ENCODE peak calls at places on chromosomes 2 and 18, in four cellular contexts. One of them, this sample, is unnamed.

GRCh38 chr2:82215212-82215611 is 1910.7 kb upstream of the LRRTM1 start:
- DNase-seq in MM.1S: no peak
- DNase-seq in hepatocyte: no peak
- DNase-seq in fibroblast of lung: no peak
- DNase-seq in this sample: no peak

GRCh38 chr2:71223767-71224333 is 3.1 kb downstream of the PAIP2B start:
- DNase-seq in hepatocyte: peak; percentile 71
- DNase-seq in fibroblast of lung: peak; percentile 36
- DNase-seq in MM.1S: peak; percentile 78
- DNase-seq in this sample: peak; percentile 71

GRCh38 chr2:204645018-204645775 is 99.9 kb downstream of the PARD3B start:
- DNase-seq in fibroblast of lung: peak; percentile 59
- DNase-seq in MM.1S: no peak
- DNase-seq in hepatocyte: no peak
- DNase-seq in this sample: no peak

GRCh38 chr2:217832115-217832514 is 170.7 kb downstream of the TNS1 start:
- DNase-seq in hepatocyte: no peak
- DNase-seq in fibroblast of lung: no peak
- DNase-seq in MM.1S: no peak
- DNase-seq in this sample: no peak

GRCh38 chr2:19649107-19649506 is 252.7 kb downstream of the TTC32 start:
- DNase-seq in MM.1S: no peak
- DNase-seq in fibroblast of lung: peak; percentile 19
- DNase-seq in hepatocyte: no peak
- DNase-seq in this sample: no peak

GRCh38 chr2:47323009-47323821 is 79.7 kb upstream of the MSH2 start:
- DNase-seq in fibroblast of lung: peak; percentile 69
- DNase-seq in hepatocyte: peak; percentile 86
- DNase-seq in MM.1S: peak; percentile 85
- DNase-seq in this sample: peak; percentile 90

GRCh38 chr2:51103205-51103604 is 71.3 kb upstream of the NRXN1 start:
- DNase-seq in fibroblast of lung: peak; percentile 2
- DNase-seq in hepatocyte: peak; percentile 46
- DNase-seq in MM.1S: no peak
- DNase-seq in this sample: no peak

GRCh38 chr2:156944871-156945270 is 312.6 kb upstream of the GALNT5 start:
- DNase-seq in fibroblast of lung: no peak
- DNase-seq in MM.1S: no peak
- DNase-seq in hepatocyte: no peak
- DNase-seq in this sample: no peak

GRCh38 chr2:18630101-18630500 is 40.7 kb upstream of the NT5C1B start:
- DNase-seq in hepatocyte: no peak
- DNase-seq in fibroblast of lung: peak; percentile 19
- DNase-seq in MM.1S: no peak
- DNase-seq in this sample: no peak

GRCh38 chr2:224169847-224170246 is 130.8 kb upstream of the SERPINE2 start:
- DNase-seq in hepatocyte: no peak
- DNase-seq in fibroblast of lung: no peak
- DNase-seq in MM.1S: no peak
- DNase-seq in this sample: no peak

GRCh38 chr2:237895544-237896506 is 36.4 kb downstream of the RAMP1 start:
- DNase-seq in fibroblast of lung: no peak
- DNase-seq in MM.1S: no peak
- DNase-seq in hepatocyte: peak; percentile 19
- DNase-seq in this sample: no peak

GRCh38 chr18:12748671-12749070 is 45.8 kb downstream of the PSMG2 start:
- DNase-seq in hepatocyte: no peak
- DNase-seq in MM.1S: no peak
- DNase-seq in fibroblast of lung: no peak
- DNase-seq in this sample: no peak

GRCh38 chr2:38386831-38387230 is 9.8 kb upstream of the ATL2 start:
- DNase-seq in MM.1S: no peak
- DNase-seq in fibroblast of lung: no peak
- DNase-seq in hepatocyte: no peak
- DNase-seq in this sample: no peak

GRCh38 chr2:101120124-101120996 is 30.8 kb downstream of the TBC1D8 start:
- DNase-seq in fibroblast of lung: peak; percentile 88
- DNase-seq in MM.1S: no peak
- DNase-seq in hepatocyte: peak; percentile 83
- DNase-seq in this sample: no peak

GRCh38 chr2:22282215-22282614 is 1102.8 kb upstream of the KLHL29 start:
- DNase-seq in hepatocyte: peak; percentile 7
- DNase-seq in MM.1S: no peak
- DNase-seq in fibroblast of lung: peak; percentile 28
- DNase-seq in this sample: no peak

GRCh38 chr18:21998531-21998930 is 170.9 kb upstream of the GATA6 start:
- DNase-seq in hepatocyte: peak; percentile 55
- DNase-seq in MM.1S: no peak
- DNase-seq in fibroblast of lung: no peak
- DNase-seq in this sample: no peak

GRCh38 chr2:64770137-64770780 is 116.5 kb upstream of the SERTAD2 start:
- DNase-seq in fibroblast of lung: peak; percentile 57
- DNase-seq in hepatocyte: no peak
- DNase-seq in MM.1S: no peak
- DNase-seq in this sample: no peak

GRCh38 chr18:41579185-41579584 is 375.8 kb upstream of the PIK3C3 start:
- DNase-seq in hepatocyte: no peak
- DNase-seq in MM.1S: no peak
- DNase-seq in fibroblast of lung: peak; percentile 2
- DNase-seq in this sample: no peak

GRCh38 chr18:44514766-44515165 is 165.9 kb upstream of the SETBP1 start:
- DNase-seq in MM.1S: no peak
- DNase-seq in fibroblast of lung: no peak
- DNase-seq in hepatocyte: no peak
- DNase-seq in this sample: peak; percentile 21

GRCh38 chr18:46419391-46420141 is 237.5 kb downstream of the LOXHD1 start:
- DNase-seq in hepatocyte: no peak
- DNase-seq in fibroblast of lung: no peak
- DNase-seq in MM.1S: no peak
- DNase-seq in this sample: peak; percentile 46

GRCh38 chr2:232335859-232336215 is 42.7 kb upstream of the ALPP start:
- DNase-seq in hepatocyte: no peak
- DNase-seq in fibroblast of lung: no peak
- DNase-seq in MM.1S: no peak
- DNase-seq in this sample: no peak

GRCh38 chr18:74525741-74526140 is 8.6 kb upstream of the CNDP1 start:
- DNase-seq in hepatocyte: no peak
- DNase-seq in MM.1S: no peak
- DNase-seq in fibroblast of lung: no peak
- DNase-seq in this sample: no peak

GRCh38 chr18:21052385-21052784 is 59.2 kb downstream of the ROCK1 start:
- DNase-seq in fibroblast of lung: no peak
- DNase-seq in MM.1S: no peak
- DNase-seq in hepatocyte: no peak
- DNase-seq in this sample: no peak

GRCh38 chr2:19863303-19864041 is 38.3 kb downstream of the TTC32 start:
- DNase-seq in hepatocyte: peak; percentile 82
- DNase-seq in fibroblast of lung: peak; percentile 63
- DNase-seq in MM.1S: peak; percentile 61
- DNase-seq in this sample: peak; percentile 83

GRCh38 chr2:191661099-191661681 is 16.7 kb upstream of the NABP1 start:
- DNase-seq in fibroblast of lung: no peak
- DNase-seq in MM.1S: no peak
- DNase-seq in hepatocyte: no peak
- DNase-seq in this sample: no peak

GRCh38 chr2:139296672-139297209 is 516.6 kb upstream of the NXPH2 start:
- DNase-seq in MM.1S: no peak
- DNase-seq in fibroblast of lung: no peak
- DNase-seq in hepatocyte: no peak
- DNase-seq in this sample: no peak

GRCh38 chr2:139293992-139294548 is 513.9 kb upstream of the NXPH2 start:
- DNase-seq in fibroblast of lung: no peak
- DNase-seq in MM.1S: no peak
- DNase-seq in hepatocyte: no peak
- DNase-seq in this sample: no peak
- H3K4me1 ChIP-seq in fibroblast of lung: no peaks in the 10 kb centered on the region
- H3K4me1 ChIP-seq in MM.1S: no peaks in the 10 kb centered on the region
- H3K4me1 ChIP-seq in hepatocyte: no peaks in the 10 kb centered on the region
- H3K4me1 ChIP-seq in this sample: no peaks in the 10 kb centered on the region

GRCh38 chr18:79859314-79859713 is 61.6 kb downstream of the KCNG2 start:
- DNase-seq in fibroblast of lung: no peak
- DNase-seq in MM.1S: no peak
- DNase-seq in hepatocyte: no peak
- DNase-seq in this sample: no peak
- H2AFZ ChIP-seq in fibroblast of lung: no peak overlapping the region
- H2AFZ ChIP-seq in MM.1S: no peak overlapping the region
- H2AFZ ChIP-seq in hepatocyte: no peak overlapping the region
- H2AFZ ChIP-seq in this sample: no peak overlapping the region

GRCh38 chr2:97720746-97721145 is 7.4 kb downstream of the ZAP70 start:
- DNase-seq in hepatocyte: no peak
- DNase-seq in fibroblast of lung: no peak
- DNase-seq in MM.1S: no peak
- DNase-seq in this sample: no peak

GRCh38 chr2:97719362-97720155 is 6.2 kb downstream of the ZAP70 start:
- DNase-seq in fibroblast of lung: no peak
- DNase-seq in MM.1S: no peak
- DNase-seq in hepatocyte: no peak
- DNase-seq in this sample: no peak

GRCh38 chr2:97717618-97718005 is 4.2 kb downstream of the ZAP70 start:
- DNase-seq in hepatocyte: no peak
- DNase-seq in fibroblast of lung: no peak
- DNase-seq in MM.1S: no peak
- DNase-seq in this sample: no peak

GRCh38 chr2:97718051-97718882 is 4.9 kb downstream of the ZAP70 start:
- DNase-seq in hepatocyte: no peak
- DNase-seq in fibroblast of lung: no peak
- DNase-seq in MM.1S: peak; percentile 82
- DNase-seq in this sample: peak; percentile 48

DNA sequence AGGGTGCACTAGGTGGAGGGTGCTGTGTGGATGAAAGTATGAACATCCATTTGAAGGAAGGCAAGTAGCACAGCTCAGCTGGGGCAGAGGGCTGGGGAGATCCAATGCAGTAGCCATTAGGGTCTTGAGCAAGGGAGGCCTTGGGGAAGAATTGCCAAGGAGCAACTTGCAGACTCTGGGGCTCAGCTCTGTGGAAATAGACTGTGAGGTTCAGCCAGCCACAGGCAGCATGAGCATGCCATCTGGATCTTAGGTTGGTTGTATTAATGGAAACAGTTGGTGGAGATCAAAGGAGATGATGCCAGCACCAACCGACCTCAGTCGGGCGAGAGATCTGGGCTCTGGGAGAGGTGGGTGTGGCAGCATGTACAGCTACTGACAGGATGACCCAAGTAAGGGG is 5.6 kb downstream of the ZAP70 start:
- DNase-seq in fibroblast of lung: no peak
- DNase-seq in hepatocyte: no peak
- DNase-seq in MM.1S: no peak
- DNase-seq in this sample: no peak
- H3K4me1 ChIP-seq in fibroblast of lung: no peaks in the 10 kb centered on the region
- H3K4me1 ChIP-seq in hepatocyte: no peaks in the 10 kb centered on the region
- H3K4me1 ChIP-seq in MM.1S: peaks cover 13% of the 10 kb centered on the region
- H3K4me1 ChIP-seq in this sample: peaks cover 3% of the 10 kb centered on the region

GRCh38 chr18:48801728-48802542 is 148.8 kb downstream of the SMAD7 start:
- DNase-seq in fibroblast of lung: no peak
- DNase-seq in MM.1S: no peak
- DNase-seq in hepatocyte: peak; percentile 75
- DNase-seq in this sample: no peak
- H2AFZ ChIP-seq in fibroblast of lung: no peak overlapping the region
- H2AFZ ChIP-seq in MM.1S: no peak overlapping the region
- H2AFZ ChIP-seq in hepatocyte: no peak overlapping the region
- H2AFZ ChIP-seq in this sample: no peak overlapping the region